ENCODE peak calls at places on chromosomes 7 and 10, in six cellular contexts. U is AG09309, M is HTR-8/SVneo, G is germinal center, R is HT1080, Y is glutamatergic neuron. D is an unnamed sample.

GRCh38 chr7:44081266-44081748 is 1.0 kb downstream of the POLM start:
- DNase-seq in U (no peak), M (no peak), G (no peak), R (no peak), Y (no peak), D (no peak)

GRCh38 chr10:26624017-26624416 is 73.5 kb upstream of the PDSS1 start:
- DNase-seq in U (no peak), M (no peak), G (no peak), R (no peak), Y (no peak), D (no peak)

GRCh38 chr7:99422625-99423024 is 13.9 kb downstream of the BUD31 start:
- DNase-seq in U (no peak), M (no peak), G (no peak), R (no peak), Y (no peak), D (no peak)

GRCh38 chr7:151859111-151859947 is 17.6 kb downstream of the PRKAG2 start:
- DNase-seq in U (no peak), M (no peak), G (no peak), R (no peak), Y (no peak), D (no peak)

GRCh38 chr7:139451638-139452037 is 31.8 kb downstream of the KLRG2 start:
- DNase-seq in U (no peak), M (no peak), G (no peak), R (peak; percentile 79), Y (no peak), D (no peak)

GRCh38 chr7:665751-666453 is 60.6 kb upstream of the DNAAF5 start:
- DNase-seq in U (no peak), M (no peak), G (no peak), R (no peak), Y (no peak), D (no peak)

GRCh38 chr10:130927157-130927556 is 384.4 kb downstream of the TCERG1L start:
- DNase-seq in U (no peak), M (no peak), G (no peak), R (no peak), Y (no peak), D (no peak)

GRCh38 chr7:128932862-128933821 is 4.6 kb upstream of the IRF5 start:
- DNase-seq in U (no peak), M (no peak), G (peak; percentile 31), R (no peak), Y (no peak), D (no peak)

GRCh38 chr10:99743841-99744240 is 11.8 kb downstream of the CUTC start:
- DNase-seq in U (no peak), M (no peak), G (no peak), R (no peak), Y (no peak), D (no peak)

D was measured in Panc1.